ENCODE peak calls at places on chromosome 5, in five cellular contexts. W, S, Q, T and U are unnamed samples.

GRCh38 chr5:67021522-67022316 is 174.9 kb downstream of the CD180 start:
- DNase-seq in S (no peak), Q (no peak), W (no peak), T (no peak), U (no peak)

GRCh38 chr5:153998010-153998409 is 40.7 kb downstream of the FAM114A2 start:
- DNase-seq in W (no peak), S (no peak), Q (no peak), T (no peak), U (no peak)

GRCh38 chr5:38420246-38420645 is 136.2 kb downstream of the LIFR start:
- DNase-seq in T (no peak), W (no peak), Q (no peak), S (no peak), U (no peak)

GRCh38 chr5:56078271-56078670 is 83.5 kb upstream of the IL6ST start:
- DNase-seq in S (no peak), W (no peak), T (no peak), Q (no peak), U (no peak)

GRCh38 chr5:115497200-115497599 is 47.4 kb downstream of the FEM1C start:
- DNase-seq in W (no peak), T (no peak), S (no peak), Q (no peak), U (no peak)

GRCh38 chr5:179455320-179455719 is 95.0 kb upstream of the RUFY1 start:
- DNase-seq in W (no peak), Q (no peak), T (no peak), S (no peak), U (no peak)

GRCh38 chr5:134902071-134902801 is 2.7 kb upstream of the PCBD2 start:
- DNase-seq in T (peak; percentile 60), Q (no peak), S (no peak), W (no peak), U (no peak)

GRCh38 chr5:157870837-157871834 is 12.2 kb upstream of the CLINT1 start:
- DNase-seq in T (no peak), Q (no peak), W (peak; percentile 93), S (no peak), U (no peak)

GRCh38 chr5:117054808-117055398 is 480.3 kb upstream of the SEMA6A start:
- DNase-seq in S (no peak), W (no peak), Q (no peak), T (no peak), U (no peak)

GRCh38 chr5:138951091-138951985 is 76.2 kb upstream of the LRRTM2 start:
- DNase-seq in Q (no peak), S (no peak), T (no peak), W (no peak), U (no peak)

GRCh38 chr5:102450313-102450990 is 48.3 kb downstream of the SLCO6A1 start:
- DNase-seq in W (peak; percentile 3), S (no peak), Q (no peak), T (no peak), U (no peak)

DNA sequence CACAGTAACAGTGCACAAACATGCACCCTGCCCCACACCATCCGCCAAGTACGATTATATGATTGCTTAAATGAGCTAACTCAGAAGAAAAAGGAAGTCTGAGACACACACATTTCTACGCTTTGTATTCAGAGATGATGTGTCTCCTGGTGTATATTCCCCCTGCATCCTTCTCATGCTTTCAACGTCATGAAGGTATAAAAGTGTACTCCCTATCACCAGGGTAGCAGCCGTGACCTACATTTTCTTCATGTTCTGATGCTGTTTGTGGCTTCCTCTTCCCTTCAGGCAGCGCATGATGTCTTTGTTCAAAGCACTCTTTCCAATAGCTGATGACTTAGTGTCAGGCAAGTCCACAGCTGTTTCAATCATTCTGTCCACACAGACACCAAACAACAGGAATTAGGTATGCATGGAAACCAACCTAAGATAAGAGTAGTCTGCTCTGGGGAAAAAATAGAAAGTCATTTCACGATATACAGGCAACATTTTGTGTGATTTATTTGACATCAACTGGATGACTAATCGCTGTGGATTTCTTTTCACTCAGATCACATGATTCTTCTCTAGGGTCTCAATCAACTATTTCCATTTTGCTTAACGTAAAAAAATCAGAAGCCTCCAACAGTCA is 269.4 kb upstream of the PTGER4 start:
- DNase-seq in S (no peak), T (no peak), Q (no peak), W (no peak), U (no peak)
- TF ChIP-seq EP300 in S (no peak), T (no peak), Q (no peak), W (no peak), U (no peak)

DNA sequence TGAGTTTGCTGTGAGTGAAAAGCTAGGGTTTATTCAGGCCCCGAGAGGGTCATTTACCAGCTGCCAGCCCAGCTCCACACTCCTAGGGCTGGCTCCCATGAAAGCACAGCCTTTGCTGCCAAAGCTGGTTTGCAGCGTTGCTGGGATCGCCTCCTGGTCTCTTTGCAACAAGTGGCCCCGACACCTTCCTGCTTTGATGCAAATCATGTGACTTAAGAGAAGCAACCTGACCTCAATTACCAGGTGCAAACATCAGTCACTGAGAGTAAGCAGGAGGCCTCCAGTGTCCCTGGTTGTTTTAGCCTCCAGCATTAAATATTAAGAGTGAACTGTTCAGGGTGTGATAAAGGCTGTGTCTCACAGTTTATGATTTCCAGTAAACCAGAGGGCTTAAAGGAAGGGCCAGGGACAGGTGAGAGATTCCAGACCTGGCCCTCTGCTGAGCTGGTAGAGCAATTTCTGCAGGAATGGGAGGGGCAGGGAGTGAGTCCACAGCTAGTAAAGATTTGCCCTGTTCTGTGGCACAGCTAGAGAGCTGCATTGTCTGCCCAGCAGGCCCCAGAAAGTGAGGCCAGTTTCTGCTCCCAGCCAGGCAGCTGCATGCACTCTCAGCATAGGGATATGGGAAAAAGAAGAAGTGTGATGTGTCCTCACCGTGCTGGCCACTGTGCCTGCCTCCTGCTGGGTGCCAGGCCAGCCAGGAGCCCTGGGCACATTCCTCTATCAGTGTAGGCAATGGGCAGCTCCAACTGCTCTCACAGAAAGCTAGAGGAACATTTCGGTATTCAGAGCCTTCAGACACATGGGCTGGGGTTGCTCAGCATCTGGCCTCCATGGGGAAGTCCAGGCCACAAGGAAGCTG is 58.0 kb downstream of the SLC22A5 start:
- DNase-seq in W (no peak), T (no peak), Q (peak; percentile 36), S (peak; percentile 80), U (no peak)
- H3K4me1 ChIP-seq in W (peaks cover 57% of the 10 kb centered on the region), T (peaks cover 85% of the 10 kb centered on the region), Q (peaks cover 62% of the 10 kb centered on the region), S (peaks cover 88% of the 10 kb centered on the region), U (peaks cover 30% of the 10 kb centered on the region)

DNA sequence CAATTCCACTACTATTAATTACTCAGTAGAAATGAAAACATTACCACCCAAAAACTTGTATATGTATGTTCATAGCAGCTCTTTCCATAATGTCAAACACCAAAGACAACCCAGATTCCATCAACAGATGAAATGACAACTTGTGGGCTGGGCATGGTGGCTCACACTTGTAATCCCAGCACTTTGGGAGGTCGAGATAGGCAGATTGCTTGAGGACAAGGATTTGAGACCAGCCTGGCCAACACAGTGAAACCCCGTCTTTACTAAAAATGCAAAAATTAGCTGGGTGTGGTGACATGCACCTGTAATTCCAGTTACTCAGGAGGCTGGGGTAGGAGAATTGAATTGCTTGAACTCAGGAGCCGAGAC is 11.5 kb downstream of the UIMC1 start:
- DNase-seq in S (no peak), Q (no peak), T (no peak), W (no peak), U (no peak)
- TF ChIP-seq EP300 in S (no peak), Q (no peak), T (no peak), W (no peak), U (no peak)

DNA sequence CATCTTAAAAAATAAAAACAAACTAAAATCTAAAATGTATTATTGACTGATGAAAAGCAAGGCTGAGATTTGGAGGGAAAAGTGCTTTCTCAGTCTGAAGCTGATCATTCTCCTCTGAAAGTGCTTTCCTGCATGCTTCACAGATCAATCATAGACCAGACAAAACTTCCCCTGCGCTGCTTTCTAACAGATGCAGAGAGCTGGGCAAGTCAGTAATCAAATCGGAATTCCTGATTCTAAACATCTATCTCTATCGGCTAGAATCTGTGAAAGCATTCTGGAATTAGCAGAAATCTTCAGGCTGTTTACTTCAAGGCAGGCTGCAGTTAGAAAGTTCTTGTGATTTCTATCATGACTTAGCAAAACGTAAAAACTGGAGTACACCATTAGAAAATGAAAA is 15.6 kb upstream of the FAM81B start:
- DNase-seq in W (no peak), S (no peak), T (no peak), Q (no peak), U (no peak)
- H3K4me1 ChIP-seq in W (no peaks in the 10 kb centered on the region), S (no peaks in the 10 kb centered on the region), T (no peaks in the 10 kb centered on the region), Q (no peaks in the 10 kb centered on the region), U (no peaks in the 10 kb centered on the region)

GRCh38 chr5:90940227-90940995 is 381.8 kb downstream of the ADGRV1 start:
- DNase-seq in W (peak; percentile 40), Q (peak; percentile 63), T (peak; percentile 73), S (peak; percentile 40), U (peak; percentile 43)
- TF ChIP-seq EP300 in W (no peak), Q (no peak), T (no peak), S (no peak), U (no peak)

DNA sequence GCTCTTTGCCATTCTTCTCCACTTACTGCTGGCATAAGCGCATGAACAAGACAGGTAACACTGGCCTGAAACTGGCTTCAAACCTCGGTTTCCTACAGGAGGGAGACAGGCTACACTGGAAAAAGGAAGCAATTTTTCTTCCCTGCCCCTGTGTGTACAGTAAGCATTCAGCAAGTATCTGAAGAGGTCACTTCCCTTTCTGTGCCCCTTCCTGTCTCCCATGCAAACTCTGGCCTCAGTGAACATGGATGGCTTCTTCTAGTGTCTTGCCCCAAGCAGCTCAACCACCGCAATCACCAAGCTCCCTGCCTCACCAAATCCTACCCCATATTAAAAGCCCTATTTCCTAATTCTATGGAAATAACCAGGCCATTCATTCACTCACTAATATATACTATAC is 42.4 kb downstream of the SERINC5 start:
- DNase-seq in T (no peak), S (no peak), Q (no peak), W (no peak), U (no peak)
- H3K4me1 ChIP-seq in T (no peaks in the 10 kb centered on the region), S (peaks cover 32% of the 10 kb centered on the region), Q (no peaks in the 10 kb centered on the region), W (no peaks in the 10 kb centered on the region), U (peaks cover 10% of the 10 kb centered on the region)

DNA sequence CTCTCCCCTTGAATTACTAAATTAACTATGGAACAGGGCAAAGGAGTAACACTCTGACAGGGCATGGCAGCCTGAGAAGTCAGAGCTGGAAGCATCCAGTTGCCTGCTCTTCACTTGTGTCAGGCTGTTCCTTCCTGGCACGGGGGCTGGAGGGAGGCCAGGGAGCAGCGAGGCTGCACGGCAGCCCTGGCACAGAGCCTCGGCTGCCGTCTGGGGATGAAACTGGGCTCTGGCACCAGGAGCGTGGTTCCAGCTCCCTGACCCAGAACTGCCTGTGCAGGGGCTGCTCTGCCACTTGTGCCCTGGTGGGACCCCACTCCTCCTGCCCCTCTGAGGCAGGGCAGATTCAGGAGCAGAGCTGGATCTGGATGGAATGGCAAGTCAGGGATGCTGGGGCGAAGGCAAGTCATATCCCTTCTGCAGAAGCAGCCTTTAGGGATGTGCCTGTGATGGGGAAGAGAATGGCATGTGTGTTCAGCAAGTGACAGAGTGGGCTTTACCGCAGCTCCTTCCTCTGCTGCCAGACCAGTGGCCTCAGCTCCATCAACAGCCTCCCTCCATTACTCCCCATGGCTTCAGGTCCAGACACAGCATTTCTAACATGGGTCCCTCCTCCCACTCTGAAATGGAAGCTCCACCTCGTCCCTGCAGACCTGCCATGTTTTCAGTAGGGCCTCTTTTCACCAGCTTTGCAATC is 42.1 kb upstream of the PDE8B start:
- DNase-seq in Q (no peak), S (peak; percentile 38), T (no peak), W (peak; percentile 69), U (peak; percentile 24)
- TF ChIP-seq EP300 in Q (no peak), S (no peak), T (no peak), W (no peak), U (no peak)